ENCODE peak calls at places on chromosome 20, in four cellular contexts. Z is brain microvascular endothelial cell, L is lower lobe of right lung, B is AG09309. U is an unnamed sample.
A peak's percentile ranks its signal among the peaks of the same experiment; 100 is the strongest.

GRCh38 chr20:63577317-63577894 is 3.4 kb upstream of the HELZ2 start:
- DNase-seq in Z (no peak), L (no peak), B (no peak), U (no peak)

GRCh38 chr20:37383229-37383989 is 37.5 kb downstream of the SRC start:
- DNase-seq in Z (peak; percentile 21), L (no peak), B (no peak), U (no peak)

GRCh38 chr20:46128310-46129151 is 10.4 kb downstream of the CD40 start:
- DNase-seq in Z (no peak), L (no peak), B (no peak), U (no peak)

GRCh38 chr20:5674176-5674660 is 76.0 kb upstream of the SHLD1 start:
- DNase-seq in Z (no peak), L (no peak), B (no peak), U (no peak)

GRCh38 chr20:62794007-62794724 is 2.1 kb upstream of the MRGBP start:
- DNase-seq in Z (peak; percentile 81), L (peak; percentile 97), B (peak; percentile 79), U (peak; percentile 49)

GRCh38 chr20:39312107-39312506 is 350.0 kb downstream of the DHX35 start:
- DNase-seq in Z (no peak), L (no peak), B (no peak), U (no peak)

GRCh38 chr20:48823960-48824497 is 3.8 kb downstream of the PREX1 start:
- DNase-seq in Z (peak; percentile 76), L (no peak), B (peak; percentile 60), U (no peak)

GRCh38 chr20:59585714-59586404 is 18.5 kb upstream of the PHACTR3 start:
- DNase-seq in Z (no peak), L (no peak), B (no peak), U (no peak)

GRCh38 chr20:60238992-60239655 is 280.9 kb downstream of the CDH26 start:
- DNase-seq in Z (no peak), L (no peak), B (no peak), U (no peak)

GRCh38 chr20:41462372-41463161 is 95.9 kb upstream of the EMILIN3 start:
- DNase-seq in Z (no peak), L (no peak), B (no peak), U (no peak)

GRCh38 chr20:33917813-33918525 is 75.7 kb upstream of the RALY start:
- DNase-seq in Z (no peak), L (no peak), B (no peak), U (no peak)

GRCh38 chr20:53594068-53595017 is 704 bp upstream of the ZNF217 start:
- DNase-seq in Z (peak; percentile 87), L (peak; percentile 96), B (peak; percentile 59), U (no peak)
- TF ChIP-seq CTCF in Z (no peak), L (peak; percentile 38), B (no peak), U (peak; percentile 9)

DNA sequence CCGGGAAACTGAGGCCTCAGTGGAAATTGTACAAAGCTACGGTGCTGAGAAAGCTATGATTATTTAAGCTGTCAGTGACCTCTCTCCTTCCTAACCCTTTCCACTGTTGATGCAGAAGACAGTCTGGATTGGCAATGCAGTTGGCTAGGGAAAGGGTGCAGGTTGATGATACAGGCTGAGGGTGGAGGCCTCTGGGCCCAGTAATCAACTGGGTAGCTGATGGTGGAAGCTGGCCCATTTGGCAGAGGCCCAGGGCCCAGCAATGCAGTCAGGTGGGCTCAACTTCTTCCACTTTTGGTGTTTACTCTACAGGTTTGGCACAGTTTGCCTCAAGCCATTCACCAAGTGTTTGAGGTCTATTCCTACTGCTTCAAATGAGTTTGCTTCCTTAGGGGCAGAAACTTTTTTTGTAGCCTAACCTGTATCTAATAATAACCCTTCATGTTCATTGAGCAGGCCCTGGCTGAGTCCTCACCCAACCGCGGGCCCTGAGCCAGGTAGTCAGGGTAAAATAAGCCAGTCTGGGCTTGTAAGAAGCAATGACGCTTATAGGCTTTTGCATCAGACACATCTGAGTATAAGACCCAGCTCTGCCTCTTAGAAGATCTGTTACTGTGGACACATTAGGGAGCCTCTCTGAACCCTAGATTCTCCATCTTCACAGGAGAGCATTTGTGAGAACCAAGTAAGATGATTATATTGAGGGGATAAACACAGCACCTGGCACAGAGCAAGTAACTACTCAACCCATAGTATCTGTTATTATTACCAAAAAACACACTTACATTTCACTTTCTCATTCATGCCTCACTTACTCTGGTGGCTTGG is 12.0 kb downstream of the BCL2L1 start:
- DNase-seq in Z (no peak), L (peak; percentile 69), B (no peak), U (no peak)
- H3K4me3 ChIP-seq in Z (no peak overlapping the region), L (no peak overlapping the region), B (no peak overlapping the region), U (no peak overlapping the region)

GRCh38 chr20:51411867-51412266 is 130.7 kb downstream of the NFATC2 start:
- DNase-seq in Z (no peak), L (no peak), B (no peak), U (no peak)
- TF ChIP-seq CTCF in Z (no peak), L (no peak), B (no peak), U (no peak)

DNA sequence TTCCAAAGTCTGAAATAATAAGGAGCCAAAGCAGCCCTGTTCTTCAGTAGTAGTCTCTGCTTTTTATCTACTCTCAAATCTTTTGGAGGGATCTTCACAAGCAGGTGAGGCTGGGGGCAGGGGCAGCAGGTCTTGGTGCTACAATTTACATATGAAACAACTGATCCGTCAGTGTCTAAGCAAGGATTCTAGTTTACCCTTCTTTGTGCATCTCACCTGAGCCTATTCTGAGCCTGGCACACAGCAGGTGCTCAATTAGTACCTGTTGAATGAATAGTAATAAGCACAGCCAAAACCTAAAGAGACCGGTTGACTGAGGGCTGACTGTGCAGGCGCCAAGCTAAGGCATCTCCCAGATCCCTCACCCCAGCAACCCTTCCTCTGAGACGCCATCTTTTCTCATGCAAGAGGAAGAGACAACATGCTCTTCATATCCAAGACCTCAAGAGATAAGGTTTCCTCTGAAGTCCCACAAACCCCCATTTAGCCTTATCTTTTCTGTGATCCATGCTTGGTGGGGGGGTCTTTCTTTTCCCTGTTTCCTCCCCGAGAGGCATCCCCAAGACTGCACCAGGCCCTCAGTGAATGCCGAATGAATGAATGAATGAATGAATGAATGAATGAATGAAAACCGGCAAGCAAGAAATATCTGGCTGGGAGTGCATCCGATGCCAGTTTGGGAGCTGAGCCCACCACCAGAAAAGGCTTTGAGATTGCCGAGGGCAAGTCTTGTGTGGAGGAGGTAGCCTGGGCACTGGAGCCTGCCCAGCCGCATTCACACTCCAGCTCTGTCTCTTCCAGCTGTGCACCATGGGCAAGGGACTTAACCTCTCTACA is 2.9 kb upstream of the BMP7 start:
- DNase-seq in Z (no peak), L (no peak), B (no peak), U (no peak)
- H3K4me3 ChIP-seq in Z (no peak overlapping the region), L (no peak overlapping the region), B (no peak overlapping the region), U (no peak overlapping the region)